ENCODE peak calls at places on chromosome 6, in six cellular contexts. One of them, this sample, is unnamed. For H3K27me3, the result is how much of the 10 kb centered on the place peaks cover.

GRCh38 chr6:165059032-165059431 is 250.4 kb downstream of the C6orf118 start:
- DNase-seq in endodermal cell: no peak
- DNase-seq in esophagus muscularis mucosa: no peak
- DNase-seq in cardiac muscle cell: no peak
- DNase-seq in dorsolateral prefrontal cortex: no peak
- DNase-seq in WERI-Rb-1: no peak
- DNase-seq in this sample: no peak

GRCh38 chr6:135088232-135088760 is 33.7 kb upstream of the HBS1L start:
- DNase-seq in dorsolateral prefrontal cortex: no peak
- DNase-seq in endodermal cell: no peak
- DNase-seq in esophagus muscularis mucosa: no peak
- DNase-seq in cardiac muscle cell: no peak
- DNase-seq in WERI-Rb-1: no peak
- DNase-seq in this sample: no peak

GRCh38 chr6:25035451-25036435 is 100.0 kb upstream of the RIPOR2 start:
- DNase-seq in WERI-Rb-1: no peak
- DNase-seq in cardiac muscle cell: no peak
- DNase-seq in endodermal cell: peak
- DNase-seq in dorsolateral prefrontal cortex: no peak
- DNase-seq in esophagus muscularis mucosa: no peak
- DNase-seq in this sample: no peak

GRCh38 chr6:38567436-38567835 is 72.3 kb downstream of the BTBD9 start:
- DNase-seq in endodermal cell: no peak
- DNase-seq in WERI-Rb-1: no peak
- DNase-seq in esophagus muscularis mucosa: peak
- DNase-seq in dorsolateral prefrontal cortex: peak
- DNase-seq in cardiac muscle cell: peak
- DNase-seq in this sample: no peak

GRCh38 chr6:56387621-56388413 is 140.4 kb upstream of the COL21A1 start:
- DNase-seq in cardiac muscle cell: no peak
- DNase-seq in dorsolateral prefrontal cortex: no peak
- DNase-seq in WERI-Rb-1: no peak
- DNase-seq in esophagus muscularis mucosa: no peak
- DNase-seq in endodermal cell: no peak
- DNase-seq in this sample: no peak

GRCh38 chr6:13526718-13527668 is 39.6 kb upstream of the GFOD1 start:
- DNase-seq in dorsolateral prefrontal cortex: peak
- DNase-seq in WERI-Rb-1: peak
- DNase-seq in esophagus muscularis mucosa: no peak
- DNase-seq in endodermal cell: no peak
- DNase-seq in cardiac muscle cell: peak
- DNase-seq in this sample: peak

GRCh38 chr6:34272022-34272926 is 23.5 kb upstream of the SMIM29 start:
- DNase-seq in dorsolateral prefrontal cortex: no peak
- DNase-seq in esophagus muscularis mucosa: no peak
- DNase-seq in cardiac muscle cell: no peak
- DNase-seq in endodermal cell: peak
- DNase-seq in WERI-Rb-1: no peak
- DNase-seq in this sample: no peak

GRCh38 chr6:15593798-15594197 is 69.0 kb downstream of the DTNBP1 start:
- DNase-seq in WERI-Rb-1: no peak
- DNase-seq in dorsolateral prefrontal cortex: no peak
- DNase-seq in cardiac muscle cell: peak
- DNase-seq in endodermal cell: no peak
- DNase-seq in esophagus muscularis mucosa: no peak
- DNase-seq in this sample: no peak

GRCh38 chr6:37536462-37537225 is 37.0 kb upstream of the CCDC167 start:
- DNase-seq in WERI-Rb-1: no peak
- DNase-seq in cardiac muscle cell: no peak
- DNase-seq in endodermal cell: peak
- DNase-seq in esophagus muscularis mucosa: no peak
- DNase-seq in dorsolateral prefrontal cortex: no peak
- DNase-seq in this sample: no peak

GRCh38 chr6:138289739-138290138 is 71.4 kb upstream of the PBOV1 start:
- DNase-seq in endodermal cell: peak
- DNase-seq in cardiac muscle cell: no peak
- DNase-seq in WERI-Rb-1: peak
- DNase-seq in esophagus muscularis mucosa: no peak
- DNase-seq in dorsolateral prefrontal cortex: no peak
- DNase-seq in this sample: no peak

GRCh38 chr6:54194067-54194466 is 82.8 kb downstream of the MLIP start:
- DNase-seq in endodermal cell: no peak
- DNase-seq in WERI-Rb-1: no peak
- DNase-seq in cardiac muscle cell: peak
- DNase-seq in dorsolateral prefrontal cortex: no peak
- DNase-seq in esophagus muscularis mucosa: no peak
- DNase-seq in this sample: no peak

GRCh38 chr6:139531148-139531547 is 156.7 kb upstream of the CITED2 start:
- DNase-seq in cardiac muscle cell: no peak
- DNase-seq in endodermal cell: no peak
- DNase-seq in WERI-Rb-1: no peak
- DNase-seq in esophagus muscularis mucosa: no peak
- DNase-seq in dorsolateral prefrontal cortex: no peak
- DNase-seq in this sample: peak

GRCh38 chr6:68718379-68719073 is 83.4 kb downstream of the ADGRB3 start:
- DNase-seq in dorsolateral prefrontal cortex: peak
- DNase-seq in endodermal cell: no peak
- DNase-seq in WERI-Rb-1: no peak
- DNase-seq in cardiac muscle cell: peak
- DNase-seq in esophagus muscularis mucosa: no peak
- DNase-seq in this sample: no peak

GRCh38 chr6:37889015-37889885 is 69.7 kb downstream of the ZFAND3 start:
- DNase-seq in dorsolateral prefrontal cortex: no peak
- DNase-seq in WERI-Rb-1: no peak
- DNase-seq in cardiac muscle cell: no peak
- DNase-seq in esophagus muscularis mucosa: no peak
- DNase-seq in endodermal cell: no peak
- DNase-seq in this sample: no peak

GRCh38 chr6:34663887-34664269 is 32.7 kb downstream of the ILRUN start:
- DNase-seq in WERI-Rb-1: no peak
- DNase-seq in cardiac muscle cell: peak
- DNase-seq in esophagus muscularis mucosa: no peak
- DNase-seq in endodermal cell: no peak
- DNase-seq in dorsolateral prefrontal cortex: no peak
- DNase-seq in this sample: no peak

GRCh38 chr6:74250161-74250560 is 554.2 kb downstream of the CD109 start:
- DNase-seq in WERI-Rb-1: no peak
- DNase-seq in dorsolateral prefrontal cortex: no peak
- DNase-seq in endodermal cell: no peak
- DNase-seq in cardiac muscle cell: peak
- DNase-seq in esophagus muscularis mucosa: no peak
- DNase-seq in this sample: no peak

GRCh38 chr6:25366785-25367657 is 87.8 kb downstream of the CARMIL1 start:
- DNase-seq in WERI-Rb-1: no peak
- DNase-seq in cardiac muscle cell: no peak
- DNase-seq in endodermal cell: no peak
- DNase-seq in esophagus muscularis mucosa: peak
- DNase-seq in dorsolateral prefrontal cortex: no peak
- DNase-seq in this sample: peak

GRCh38 chr6:56484669-56485068 is 158.0 kb downstream of the DST start:
- DNase-seq in cardiac muscle cell: peak
- DNase-seq in dorsolateral prefrontal cortex: no peak
- DNase-seq in endodermal cell: no peak
- DNase-seq in WERI-Rb-1: no peak
- DNase-seq in esophagus muscularis mucosa: no peak
- DNase-seq in this sample: no peak

GRCh38 chr6:82442320-82442719 is 78.7 kb downstream of the TPBG start:
- DNase-seq in cardiac muscle cell: no peak
- DNase-seq in WERI-Rb-1: no peak
- DNase-seq in dorsolateral prefrontal cortex: no peak
- DNase-seq in endodermal cell: no peak
- DNase-seq in esophagus muscularis mucosa: no peak
- DNase-seq in this sample: no peak

GRCh38 chr6:131101911-131102680 is 33.2 kb upstream of the AKAP7 start:
- DNase-seq in cardiac muscle cell: no peak
- DNase-seq in endodermal cell: no peak
- DNase-seq in dorsolateral prefrontal cortex: no peak
- DNase-seq in WERI-Rb-1: no peak
- DNase-seq in esophagus muscularis mucosa: no peak
- DNase-seq in this sample: no peak

DNA sequence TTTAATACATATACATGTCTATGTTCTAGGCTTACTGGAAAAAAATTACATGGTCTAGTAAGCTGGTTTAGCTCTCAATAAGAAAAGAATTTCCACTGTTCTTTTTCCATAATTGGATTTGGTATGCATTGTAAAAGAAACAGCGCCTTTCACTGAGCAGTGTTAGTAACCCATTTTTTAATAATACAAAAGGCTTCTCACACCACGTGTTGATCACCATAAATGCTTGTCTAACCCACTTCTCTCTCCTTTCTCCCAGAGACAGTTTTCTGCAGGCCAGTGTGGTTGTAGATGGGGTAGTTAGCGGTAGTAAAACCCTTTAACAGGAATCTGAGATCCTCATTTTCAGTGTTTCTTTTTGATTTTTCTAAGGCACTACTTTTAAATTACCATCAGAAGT is 348.7 kb upstream of the MANEA start:
- DNase-seq in endodermal cell: no peak
- DNase-seq in dorsolateral prefrontal cortex: no peak
- DNase-seq in WERI-Rb-1: no peak
- DNase-seq in cardiac muscle cell: no peak
- DNase-seq in esophagus muscularis mucosa: no peak
- DNase-seq in this sample: no peak
- H3K27me3 ChIP-seq in endodermal cell: under half
- H3K27me3 ChIP-seq in dorsolateral prefrontal cortex: under half
- H3K27me3 ChIP-seq in WERI-Rb-1: under half
- H3K27me3 ChIP-seq in cardiac muscle cell: under half
- H3K27me3 ChIP-seq in esophagus muscularis mucosa: under half
- H3K27me3 ChIP-seq in this sample: under half

GRCh38 chr6:6931047-6932025 is 176.4 kb upstream of the RREB1 start:
- DNase-seq in WERI-Rb-1: peak
- DNase-seq in endodermal cell: no peak
- DNase-seq in dorsolateral prefrontal cortex: no peak
- DNase-seq in esophagus muscularis mucosa: no peak
- DNase-seq in cardiac muscle cell: no peak
- DNase-seq in this sample: no peak

GRCh38 chr6:6925391-6926164 is 182.2 kb upstream of the RREB1 start:
- DNase-seq in cardiac muscle cell: no peak
- DNase-seq in WERI-Rb-1: peak
- DNase-seq in esophagus muscularis mucosa: no peak
- DNase-seq in endodermal cell: no peak
- DNase-seq in dorsolateral prefrontal cortex: no peak
- DNase-seq in this sample: no peak

GRCh38 chr6:6924708-6925107 is 183.1 kb upstream of the RREB1 start:
- DNase-seq in esophagus muscularis mucosa: no peak
- DNase-seq in WERI-Rb-1: peak
- DNase-seq in endodermal cell: no peak
- DNase-seq in cardiac muscle cell: no peak
- DNase-seq in dorsolateral prefrontal cortex: no peak
- DNase-seq in this sample: no peak

GRCh38 chr6:6930223-6930880 is 177.4 kb upstream of the RREB1 start:
- DNase-seq in dorsolateral prefrontal cortex: no peak
- DNase-seq in endodermal cell: no peak
- DNase-seq in cardiac muscle cell: no peak
- DNase-seq in WERI-Rb-1: no peak
- DNase-seq in esophagus muscularis mucosa: no peak
- DNase-seq in this sample: no peak

DNA sequence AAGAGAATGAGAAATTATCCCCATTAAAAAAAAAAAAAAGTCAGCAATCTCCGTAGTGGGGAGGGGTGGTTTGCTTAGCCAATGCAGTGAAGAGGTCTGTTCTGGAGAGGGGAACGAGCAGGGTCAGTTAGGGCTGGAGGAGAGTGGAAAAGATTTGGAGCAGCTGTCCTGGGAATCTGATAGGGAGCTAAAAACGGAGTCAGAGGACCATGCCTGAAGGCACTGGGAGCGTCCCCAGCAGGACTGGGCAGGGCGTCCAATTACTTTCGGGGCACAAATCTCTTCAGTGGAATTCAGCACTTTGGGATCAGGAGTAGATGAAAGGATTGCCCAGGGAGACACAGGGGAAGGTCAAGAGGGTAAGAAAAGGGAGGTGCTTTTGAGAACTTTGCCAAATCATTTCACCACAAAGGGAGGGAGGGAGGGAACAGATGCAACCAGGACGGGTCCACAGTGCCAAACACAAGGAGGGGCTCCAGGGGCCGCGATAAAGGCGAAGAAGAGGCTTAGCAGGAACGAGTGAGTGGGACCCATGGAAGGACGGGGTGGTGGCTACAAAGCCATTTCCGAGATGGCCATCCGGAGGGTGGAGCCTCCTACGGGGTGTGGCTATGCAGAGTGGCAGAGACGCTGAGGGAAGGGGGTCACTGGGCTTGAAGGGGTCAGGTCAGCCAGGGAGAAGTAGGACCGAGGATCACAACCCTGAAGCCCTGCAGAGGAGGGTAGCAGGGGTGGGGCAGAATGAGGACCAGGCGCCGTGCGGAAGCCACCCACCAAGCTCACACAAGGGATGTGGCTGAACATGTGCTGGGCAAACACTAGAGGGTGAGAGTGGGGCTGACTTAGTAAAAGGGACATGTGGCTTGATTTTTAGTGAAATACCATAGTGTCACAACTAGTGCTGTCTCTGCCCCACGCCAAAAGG is 180.1 kb upstream of the RREB1 start:
- DNase-seq in cardiac muscle cell: no peak
- DNase-seq in dorsolateral prefrontal cortex: no peak
- DNase-seq in WERI-Rb-1: peak
- DNase-seq in endodermal cell: peak
- DNase-seq in esophagus muscularis mucosa: no peak
- DNase-seq in this sample: no peak
- TF ChIP-seq CTCF in cardiac muscle cell: no peak
- TF ChIP-seq CTCF in dorsolateral prefrontal cortex: no peak
- TF ChIP-seq CTCF in WERI-Rb-1: peak
- TF ChIP-seq CTCF in endodermal cell: peak
- TF ChIP-seq CTCF in esophagus muscularis mucosa: no peak
- TF ChIP-seq CTCF in this sample: no peak

DNA sequence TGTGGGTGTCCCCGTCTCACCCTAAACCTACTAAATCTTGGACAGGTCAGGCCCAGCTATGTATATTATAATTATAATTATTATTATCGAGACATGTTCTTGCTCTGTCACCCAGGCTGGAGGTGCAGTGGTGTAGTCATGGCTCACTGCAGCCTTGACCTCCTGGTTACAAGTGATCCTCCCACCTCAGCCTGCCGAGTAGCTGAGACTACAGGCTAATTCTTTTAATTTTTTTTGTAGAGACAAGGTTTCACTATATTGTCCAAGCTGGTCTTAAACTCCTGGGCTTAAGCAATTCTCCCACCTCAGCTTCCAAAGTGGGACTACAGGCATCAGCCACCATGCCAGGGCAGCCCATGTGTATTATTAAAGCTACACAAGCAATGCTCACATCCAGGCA is 10.5 kb downstream of the ADGRF1 start:
- DNase-seq in dorsolateral prefrontal cortex: no peak
- DNase-seq in endodermal cell: no peak
- DNase-seq in esophagus muscularis mucosa: peak
- DNase-seq in WERI-Rb-1: no peak
- DNase-seq in cardiac muscle cell: no peak
- DNase-seq in this sample: no peak
- H3K27me3 ChIP-seq in dorsolateral prefrontal cortex: under half
- H3K27me3 ChIP-seq in endodermal cell: under half
- H3K27me3 ChIP-seq in esophagus muscularis mucosa: under half
- H3K27me3 ChIP-seq in WERI-Rb-1: under half
- H3K27me3 ChIP-seq in cardiac muscle cell: under half
- H3K27me3 ChIP-seq in this sample: under half

DNA sequence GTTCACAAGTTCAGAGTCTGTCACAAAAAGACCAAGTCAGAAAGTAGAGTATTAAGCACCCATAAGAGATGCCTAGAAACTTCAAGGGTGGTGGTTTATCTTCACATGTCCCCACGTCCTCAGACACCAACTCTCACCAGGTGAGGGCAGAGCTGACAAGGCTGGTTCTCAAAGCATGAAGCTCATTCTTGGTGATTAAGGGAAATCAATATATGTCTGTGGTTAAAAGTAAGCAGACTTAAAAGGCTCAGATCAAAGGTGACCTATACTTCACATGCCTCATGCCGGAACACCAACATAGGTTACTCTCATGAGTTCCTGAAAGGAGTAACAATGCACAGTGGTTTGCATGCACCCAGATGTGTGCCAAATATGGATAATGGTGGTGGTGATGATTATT is 27.0 kb downstream of the IL17A start:
- DNase-seq in esophagus muscularis mucosa: no peak
- DNase-seq in endodermal cell: no peak
- DNase-seq in WERI-Rb-1: no peak
- DNase-seq in cardiac muscle cell: no peak
- DNase-seq in dorsolateral prefrontal cortex: no peak
- DNase-seq in this sample: no peak
- TF ChIP-seq CTCF in esophagus muscularis mucosa: no peak
- TF ChIP-seq CTCF in endodermal cell: peak
- TF ChIP-seq CTCF in WERI-Rb-1: peak
- TF ChIP-seq CTCF in cardiac muscle cell: no peak
- TF ChIP-seq CTCF in dorsolateral prefrontal cortex: no peak
- TF ChIP-seq CTCF in this sample: no peak